ENCODE peak calls at places on chromosomes 4 and X, in four cellular contexts. One of them, this sample, is unnamed.
A peak's percentile ranks its signal among the peaks of the same experiment; 100 is the strongest.

GRCh38 chr4:169079942-169080827 is 70.1 kb upstream of the CBR4 start:
- DNase-seq in breast epithelium: no peak
- DNase-seq in D341Med: no peak
- DNase-seq in stimulated activated CD8-positive, alpha-beta memory T cell treated with anti-CD3 and anti-CD28 coated beads, Interleukin-7, amount 100 ng/mL, for 1 hour: no peak
- DNase-seq in this sample: no peak

GRCh38 chrX:45771560-45772340 is 571.1 kb upstream of the DIPK2B start:
- DNase-seq in breast epithelium: no peak
- DNase-seq in D341Med: no peak
- DNase-seq in stimulated activated CD8-positive, alpha-beta memory T cell treated with anti-CD3 and anti-CD28 coated beads, Interleukin-7, amount 100 ng/mL, for 1 hour: no peak
- DNase-seq in this sample: no peak

GRCh38 chrX:4485917-4486316 is 772.5 kb upstream of the PRKX start:
- DNase-seq in D341Med: no peak
- DNase-seq in stimulated activated CD8-positive, alpha-beta memory T cell treated with anti-CD3 and anti-CD28 coated beads, Interleukin-7, amount 100 ng/mL, for 1 hour: no peak
- DNase-seq in breast epithelium: no peak
- DNase-seq in this sample: no peak

GRCh38 chrX:122943918-122944317 is 240.2 kb upstream of the GRIA3 start:
- DNase-seq in stimulated activated CD8-positive, alpha-beta memory T cell treated with anti-CD3 and anti-CD28 coated beads, Interleukin-7, amount 100 ng/mL, for 1 hour: no peak
- DNase-seq in breast epithelium: no peak
- DNase-seq in D341Med: no peak
- DNase-seq in this sample: no peak

GRCh38 chr4:6926681-6927478 is 17.3 kb downstream of the TBC1D14 start:
- DNase-seq in breast epithelium: no peak
- DNase-seq in stimulated activated CD8-positive, alpha-beta memory T cell treated with anti-CD3 and anti-CD28 coated beads, Interleukin-7, amount 100 ng/mL, for 1 hour: no peak
- DNase-seq in D341Med: no peak
- DNase-seq in this sample: no peak

GRCh38 chr4:141534985-141535384 is 101.4 kb upstream of the IL15 start:
- DNase-seq in D341Med: no peak
- DNase-seq in breast epithelium: no peak
- DNase-seq in stimulated activated CD8-positive, alpha-beta memory T cell treated with anti-CD3 and anti-CD28 coated beads, Interleukin-7, amount 100 ng/mL, for 1 hour: no peak
- DNase-seq in this sample: no peak

GRCh38 chr4:133151681-133152329 is 2.7 kb downstream of the PCDH10 start:
- DNase-seq in D341Med: peak; percentile 74
- DNase-seq in stimulated activated CD8-positive, alpha-beta memory T cell treated with anti-CD3 and anti-CD28 coated beads, Interleukin-7, amount 100 ng/mL, for 1 hour: no peak
- DNase-seq in breast epithelium: no peak
- DNase-seq in this sample: no peak

GRCh38 chr4:108058685-108059440 is 69.2 kb downstream of the HADH start:
- DNase-seq in breast epithelium: no peak
- DNase-seq in stimulated activated CD8-positive, alpha-beta memory T cell treated with anti-CD3 and anti-CD28 coated beads, Interleukin-7, amount 100 ng/mL, for 1 hour: no peak
- DNase-seq in D341Med: no peak
- DNase-seq in this sample: no peak

GRCh38 chr4:5143306-5143861 is 92.1 kb downstream of the STK32B start:
- DNase-seq in stimulated activated CD8-positive, alpha-beta memory T cell treated with anti-CD3 and anti-CD28 coated beads, Interleukin-7, amount 100 ng/mL, for 1 hour: no peak
- DNase-seq in breast epithelium: no peak
- DNase-seq in D341Med: no peak
- DNase-seq in this sample: no peak

GRCh38 chr4:129344058-129344457 is 248.1 kb downstream of the C4orf33 start:
- DNase-seq in breast epithelium: no peak
- DNase-seq in stimulated activated CD8-positive, alpha-beta memory T cell treated with anti-CD3 and anti-CD28 coated beads, Interleukin-7, amount 100 ng/mL, for 1 hour: no peak
- DNase-seq in D341Med: peak; percentile 57
- DNase-seq in this sample: no peak

GRCh38 chrX:123665197-123665596 is 67.7 kb downstream of the THOC2 start:
- DNase-seq in stimulated activated CD8-positive, alpha-beta memory T cell treated with anti-CD3 and anti-CD28 coated beads, Interleukin-7, amount 100 ng/mL, for 1 hour: no peak
- DNase-seq in breast epithelium: no peak
- DNase-seq in D341Med: no peak
- DNase-seq in this sample: no peak

GRCh38 chrX:12469296-12469695 is 321.9 kb upstream of the PRPS2 start:
- DNase-seq in stimulated activated CD8-positive, alpha-beta memory T cell treated with anti-CD3 and anti-CD28 coated beads, Interleukin-7, amount 100 ng/mL, for 1 hour: no peak
- DNase-seq in breast epithelium: no peak
- DNase-seq in D341Med: no peak
- DNase-seq in this sample: no peak

GRCh38 chr4:52868138-52868537 is 6.0 kb downstream of the RASL11B start:
- DNase-seq in stimulated activated CD8-positive, alpha-beta memory T cell treated with anti-CD3 and anti-CD28 coated beads, Interleukin-7, amount 100 ng/mL, for 1 hour: no peak
- DNase-seq in D341Med: no peak
- DNase-seq in breast epithelium: no peak
- DNase-seq in this sample: no peak

GRCh38 chr4:75180790-75181776 is 248.2 kb downstream of the PARM1 start:
- DNase-seq in breast epithelium: no peak
- DNase-seq in D341Med: no peak
- DNase-seq in stimulated activated CD8-positive, alpha-beta memory T cell treated with anti-CD3 and anti-CD28 coated beads, Interleukin-7, amount 100 ng/mL, for 1 hour: no peak
- DNase-seq in this sample: no peak

GRCh38 chrX:134236690-134237362 is at the start of gene CCDC160:
- DNase-seq in D341Med: peak; percentile 51
- DNase-seq in breast epithelium: no peak
- DNase-seq in stimulated activated CD8-positive, alpha-beta memory T cell treated with anti-CD3 and anti-CD28 coated beads, Interleukin-7, amount 100 ng/mL, for 1 hour: no peak
- DNase-seq in this sample: no peak

GRCh38 chrX:131763674-131764073 is 219.8 kb downstream of the OR13H1 start:
- DNase-seq in stimulated activated CD8-positive, alpha-beta memory T cell treated with anti-CD3 and anti-CD28 coated beads, Interleukin-7, amount 100 ng/mL, for 1 hour: peak; percentile 49
- DNase-seq in D341Med: no peak
- DNase-seq in breast epithelium: peak; percentile 91
- DNase-seq in this sample: no peak

GRCh38 chrX:145825896-145826295 is 8.3 kb downstream of the SLITRK2 start:
- DNase-seq in breast epithelium: no peak
- DNase-seq in D341Med: no peak
- DNase-seq in stimulated activated CD8-positive, alpha-beta memory T cell treated with anti-CD3 and anti-CD28 coated beads, Interleukin-7, amount 100 ng/mL, for 1 hour: no peak
- DNase-seq in this sample: no peak

GRCh38 chr4:159224412-159224811 is 121.5 kb downstream of the RAPGEF2 start:
- DNase-seq in D341Med: no peak
- DNase-seq in breast epithelium: no peak
- DNase-seq in stimulated activated CD8-positive, alpha-beta memory T cell treated with anti-CD3 and anti-CD28 coated beads, Interleukin-7, amount 100 ng/mL, for 1 hour: no peak
- DNase-seq in this sample: no peak

GRCh38 chr4:8198906-8199593 is at the start of gene SH3TC1:
- DNase-seq in breast epithelium: peak; percentile 81
- DNase-seq in D341Med: no peak
- DNase-seq in stimulated activated CD8-positive, alpha-beta memory T cell treated with anti-CD3 and anti-CD28 coated beads, Interleukin-7, amount 100 ng/mL, for 1 hour: peak; percentile 13
- DNase-seq in this sample: peak; percentile 40

GRCh38 chr4:17704020-17704657 is 77.3 kb downstream of the FAM184B start:
- DNase-seq in stimulated activated CD8-positive, alpha-beta memory T cell treated with anti-CD3 and anti-CD28 coated beads, Interleukin-7, amount 100 ng/mL, for 1 hour: no peak
- DNase-seq in breast epithelium: no peak
- DNase-seq in D341Med: no peak
- DNase-seq in this sample: no peak

GRCh38 chrX:41491267-41492004 is 44.3 kb downstream of the NYX start:
- DNase-seq in stimulated activated CD8-positive, alpha-beta memory T cell treated with anti-CD3 and anti-CD28 coated beads, Interleukin-7, amount 100 ng/mL, for 1 hour: no peak
- DNase-seq in D341Med: no peak
- DNase-seq in breast epithelium: peak; percentile 43
- DNase-seq in this sample: no peak

GRCh38 chrX:23832750-23833149 is 49.8 kb downstream of the SAT1 start:
- DNase-seq in D341Med: no peak
- DNase-seq in breast epithelium: no peak
- DNase-seq in stimulated activated CD8-positive, alpha-beta memory T cell treated with anti-CD3 and anti-CD28 coated beads, Interleukin-7, amount 100 ng/mL, for 1 hour: no peak
- DNase-seq in this sample: no peak

GRCh38 chr4:73675623-73676022 is 55.4 kb upstream of the RASSF6 start:
- DNase-seq in stimulated activated CD8-positive, alpha-beta memory T cell treated with anti-CD3 and anti-CD28 coated beads, Interleukin-7, amount 100 ng/mL, for 1 hour: no peak
- DNase-seq in breast epithelium: no peak
- DNase-seq in D341Med: no peak
- DNase-seq in this sample: no peak

GRCh38 chrX:13463608-13464007 is 105.8 kb upstream of the EGFL6 start:
- DNase-seq in stimulated activated CD8-positive, alpha-beta memory T cell treated with anti-CD3 and anti-CD28 coated beads, Interleukin-7, amount 100 ng/mL, for 1 hour: no peak
- DNase-seq in breast epithelium: no peak
- DNase-seq in D341Med: no peak
- DNase-seq in this sample: peak; percentile 13

GRCh38 chr4:95580226-95580625 is 31.5 kb upstream of the UNC5C start:
- DNase-seq in D341Med: no peak
- DNase-seq in breast epithelium: no peak
- DNase-seq in stimulated activated CD8-positive, alpha-beta memory T cell treated with anti-CD3 and anti-CD28 coated beads, Interleukin-7, amount 100 ng/mL, for 1 hour: no peak
- DNase-seq in this sample: no peak

GRCh38 chr4:94558392-94558920 is 106.7 kb downstream of the PDLIM5 start:
- DNase-seq in D341Med: no peak
- DNase-seq in stimulated activated CD8-positive, alpha-beta memory T cell treated with anti-CD3 and anti-CD28 coated beads, Interleukin-7, amount 100 ng/mL, for 1 hour: no peak
- DNase-seq in breast epithelium: no peak
- DNase-seq in this sample: no peak

This sample was measured in thoracic aorta.